ENCODE peak calls at places on chromosomes 5 and 9, in eight cellular contexts. One of them, this sample, is unnamed.

GRCh38 chr5:1003296-1003937 is 5.2 kb upstream of the NKD2 start:
- DNase-seq in tibial artery: peak
- DNase-seq in stimulated activated effector memory CD8-positive, alpha-beta T cell treated with anti-CD3 and anti-CD28 coated beads, Interleukin-12 subunit alpha, Interleukin-12 subunit beta, amount 100 ng/mL, for 72 hours: peak
- DNase-seq in stimulated activated CD8-positive, alpha-beta memory T cell treated with anti-CD3 and anti-CD28 coated beads, Interleukin-15, amount 100 ng/mL, for 4 hours: no peak
- DNase-seq in HuH-7: no peak
- DNase-seq in A549: no peak
- DNase-seq in thyroid gland: peak
- DNase-seq in NCI-H226: peak
- DNase-seq in this sample: peak

GRCh38 chr9:95644377-95644776 is 127.6 kb upstream of the PTCH1 start:
- DNase-seq in tibial artery: no peak
- DNase-seq in stimulated activated effector memory CD8-positive, alpha-beta T cell treated with anti-CD3 and anti-CD28 coated beads, Interleukin-12 subunit alpha, Interleukin-12 subunit beta, amount 100 ng/mL, for 72 hours: no peak
- DNase-seq in stimulated activated CD8-positive, alpha-beta memory T cell treated with anti-CD3 and anti-CD28 coated beads, Interleukin-15, amount 100 ng/mL, for 4 hours: no peak
- DNase-seq in HuH-7: no peak
- DNase-seq in A549: no peak
- DNase-seq in thyroid gland: no peak
- DNase-seq in NCI-H226: peak
- DNase-seq in this sample: no peak

GRCh38 chr9:128420651-128421473 is at the start of gene CERCAM:
- DNase-seq in tibial artery: peak
- DNase-seq in stimulated activated effector memory CD8-positive, alpha-beta T cell treated with anti-CD3 and anti-CD28 coated beads, Interleukin-12 subunit alpha, Interleukin-12 subunit beta, amount 100 ng/mL, for 72 hours: peak
- DNase-seq in stimulated activated CD8-positive, alpha-beta memory T cell treated with anti-CD3 and anti-CD28 coated beads, Interleukin-15, amount 100 ng/mL, for 4 hours: no peak
- DNase-seq in HuH-7: peak
- DNase-seq in A549: peak
- DNase-seq in thyroid gland: peak
- DNase-seq in NCI-H226: peak
- DNase-seq in this sample: peak

GRCh38 chr9:111957856-111958631 is 61.4 kb downstream of the UGCG start:
- DNase-seq in tibial artery: peak
- DNase-seq in stimulated activated effector memory CD8-positive, alpha-beta T cell treated with anti-CD3 and anti-CD28 coated beads, Interleukin-12 subunit alpha, Interleukin-12 subunit beta, amount 100 ng/mL, for 72 hours: peak
- DNase-seq in stimulated activated CD8-positive, alpha-beta memory T cell treated with anti-CD3 and anti-CD28 coated beads, Interleukin-15, amount 100 ng/mL, for 4 hours: no peak
- DNase-seq in HuH-7: no peak
- DNase-seq in A549: no peak
- DNase-seq in thyroid gland: no peak
- DNase-seq in NCI-H226: peak
- DNase-seq in this sample: peak

GRCh38 chr5:88833371-88834107 is 49.4 kb downstream of the MEF2C start:
- DNase-seq in tibial artery: peak
- DNase-seq in stimulated activated effector memory CD8-positive, alpha-beta T cell treated with anti-CD3 and anti-CD28 coated beads, Interleukin-12 subunit alpha, Interleukin-12 subunit beta, amount 100 ng/mL, for 72 hours: no peak
- DNase-seq in stimulated activated CD8-positive, alpha-beta memory T cell treated with anti-CD3 and anti-CD28 coated beads, Interleukin-15, amount 100 ng/mL, for 4 hours: peak
- DNase-seq in HuH-7: no peak
- DNase-seq in A549: no peak
- DNase-seq in thyroid gland: peak
- DNase-seq in NCI-H226: no peak
- DNase-seq in this sample: no peak

GRCh38 chr9:136886610-136887597 is 588 bp downstream of the TRAF2 start:
- DNase-seq in tibial artery: no peak
- DNase-seq in stimulated activated effector memory CD8-positive, alpha-beta T cell treated with anti-CD3 and anti-CD28 coated beads, Interleukin-12 subunit alpha, Interleukin-12 subunit beta, amount 100 ng/mL, for 72 hours: peak
- DNase-seq in stimulated activated CD8-positive, alpha-beta memory T cell treated with anti-CD3 and anti-CD28 coated beads, Interleukin-15, amount 100 ng/mL, for 4 hours: no peak
- DNase-seq in HuH-7: peak
- DNase-seq in A549: peak
- DNase-seq in thyroid gland: no peak
- DNase-seq in NCI-H226: peak
- DNase-seq in this sample: no peak

GRCh38 chr5:4647056-4647455 is 493.1 kb upstream of the ADAMTS16 start:
- DNase-seq in tibial artery: no peak
- DNase-seq in stimulated activated effector memory CD8-positive, alpha-beta T cell treated with anti-CD3 and anti-CD28 coated beads, Interleukin-12 subunit alpha, Interleukin-12 subunit beta, amount 100 ng/mL, for 72 hours: no peak
- DNase-seq in stimulated activated CD8-positive, alpha-beta memory T cell treated with anti-CD3 and anti-CD28 coated beads, Interleukin-15, amount 100 ng/mL, for 4 hours: no peak
- DNase-seq in HuH-7: no peak
- DNase-seq in A549: no peak
- DNase-seq in thyroid gland: no peak
- DNase-seq in NCI-H226: no peak
- DNase-seq in this sample: no peak

GRCh38 chr9:113436753-113437515 is 26.4 kb downstream of the C9orf43 start:
- DNase-seq in tibial artery: no peak
- DNase-seq in stimulated activated effector memory CD8-positive, alpha-beta T cell treated with anti-CD3 and anti-CD28 coated beads, Interleukin-12 subunit alpha, Interleukin-12 subunit beta, amount 100 ng/mL, for 72 hours: no peak
- DNase-seq in stimulated activated CD8-positive, alpha-beta memory T cell treated with anti-CD3 and anti-CD28 coated beads, Interleukin-15, amount 100 ng/mL, for 4 hours: no peak
- DNase-seq in HuH-7: no peak
- DNase-seq in A549: no peak
- DNase-seq in thyroid gland: no peak
- DNase-seq in NCI-H226: no peak
- DNase-seq in this sample: peak

GRCh38 chr9:85900504-85901201 is 40.3 kb upstream of the NAA35 start:
- DNase-seq in tibial artery: no peak
- DNase-seq in stimulated activated effector memory CD8-positive, alpha-beta T cell treated with anti-CD3 and anti-CD28 coated beads, Interleukin-12 subunit alpha, Interleukin-12 subunit beta, amount 100 ng/mL, for 72 hours: peak
- DNase-seq in stimulated activated CD8-positive, alpha-beta memory T cell treated with anti-CD3 and anti-CD28 coated beads, Interleukin-15, amount 100 ng/mL, for 4 hours: peak
- DNase-seq in HuH-7: peak
- DNase-seq in A549: peak
- DNase-seq in thyroid gland: no peak
- DNase-seq in NCI-H226: no peak
- DNase-seq in this sample: no peak

GRCh38 chr5:4295663-4296339 is 700.2 kb downstream of the IRX1 start:
- DNase-seq in tibial artery: no peak
- DNase-seq in stimulated activated effector memory CD8-positive, alpha-beta T cell treated with anti-CD3 and anti-CD28 coated beads, Interleukin-12 subunit alpha, Interleukin-12 subunit beta, amount 100 ng/mL, for 72 hours: no peak
- DNase-seq in stimulated activated CD8-positive, alpha-beta memory T cell treated with anti-CD3 and anti-CD28 coated beads, Interleukin-15, amount 100 ng/mL, for 4 hours: no peak
- DNase-seq in HuH-7: no peak
- DNase-seq in A549: no peak
- DNase-seq in thyroid gland: peak
- DNase-seq in NCI-H226: no peak
- DNase-seq in this sample: no peak

GRCh38 chr5:151699071-151699901 is 12.6 kb upstream of the SPARC start:
- DNase-seq in tibial artery: peak
- DNase-seq in stimulated activated effector memory CD8-positive, alpha-beta T cell treated with anti-CD3 and anti-CD28 coated beads, Interleukin-12 subunit alpha, Interleukin-12 subunit beta, amount 100 ng/mL, for 72 hours: no peak
- DNase-seq in stimulated activated CD8-positive, alpha-beta memory T cell treated with anti-CD3 and anti-CD28 coated beads, Interleukin-15, amount 100 ng/mL, for 4 hours: no peak
- DNase-seq in HuH-7: peak
- DNase-seq in A549: peak
- DNase-seq in thyroid gland: peak
- DNase-seq in NCI-H226: peak
- DNase-seq in this sample: peak

GRCh38 chr9:132804576-132805295 is 73.3 kb downstream of the AK8 start:
- DNase-seq in tibial artery: no peak
- DNase-seq in stimulated activated effector memory CD8-positive, alpha-beta T cell treated with anti-CD3 and anti-CD28 coated beads, Interleukin-12 subunit alpha, Interleukin-12 subunit beta, amount 100 ng/mL, for 72 hours: no peak
- DNase-seq in stimulated activated CD8-positive, alpha-beta memory T cell treated with anti-CD3 and anti-CD28 coated beads, Interleukin-15, amount 100 ng/mL, for 4 hours: no peak
- DNase-seq in HuH-7: no peak
- DNase-seq in A549: no peak
- DNase-seq in thyroid gland: no peak
- DNase-seq in NCI-H226: no peak
- DNase-seq in this sample: no peak

GRCh38 chr5:114010362-114010761 is 351.5 kb upstream of the KCNN2 start:
- DNase-seq in tibial artery: no peak
- DNase-seq in stimulated activated effector memory CD8-positive, alpha-beta T cell treated with anti-CD3 and anti-CD28 coated beads, Interleukin-12 subunit alpha, Interleukin-12 subunit beta, amount 100 ng/mL, for 72 hours: no peak
- DNase-seq in stimulated activated CD8-positive, alpha-beta memory T cell treated with anti-CD3 and anti-CD28 coated beads, Interleukin-15, amount 100 ng/mL, for 4 hours: no peak
- DNase-seq in HuH-7: no peak
- DNase-seq in A549: no peak
- DNase-seq in thyroid gland: no peak
- DNase-seq in NCI-H226: peak
- DNase-seq in this sample: no peak

GRCh38 chr5:55816342-55816741 is 34.8 kb upstream of the IL31RA start:
- DNase-seq in tibial artery: no peak
- DNase-seq in stimulated activated effector memory CD8-positive, alpha-beta T cell treated with anti-CD3 and anti-CD28 coated beads, Interleukin-12 subunit alpha, Interleukin-12 subunit beta, amount 100 ng/mL, for 72 hours: no peak
- DNase-seq in stimulated activated CD8-positive, alpha-beta memory T cell treated with anti-CD3 and anti-CD28 coated beads, Interleukin-15, amount 100 ng/mL, for 4 hours: no peak
- DNase-seq in HuH-7: no peak
- DNase-seq in A549: peak
- DNase-seq in thyroid gland: no peak
- DNase-seq in NCI-H226: peak
- DNase-seq in this sample: no peak

GRCh38 chr5:126234563-126235195 is 188.5 kb upstream of the GRAMD2B start:
- DNase-seq in tibial artery: no peak
- DNase-seq in stimulated activated effector memory CD8-positive, alpha-beta T cell treated with anti-CD3 and anti-CD28 coated beads, Interleukin-12 subunit alpha, Interleukin-12 subunit beta, amount 100 ng/mL, for 72 hours: no peak
- DNase-seq in stimulated activated CD8-positive, alpha-beta memory T cell treated with anti-CD3 and anti-CD28 coated beads, Interleukin-15, amount 100 ng/mL, for 4 hours: no peak
- DNase-seq in HuH-7: peak
- DNase-seq in A549: peak
- DNase-seq in thyroid gland: no peak
- DNase-seq in NCI-H226: peak
- DNase-seq in this sample: peak

GRCh38 chr5:133467325-133467700 is 145.0 kb downstream of the FSTL4 start:
- DNase-seq in tibial artery: no peak
- DNase-seq in stimulated activated effector memory CD8-positive, alpha-beta T cell treated with anti-CD3 and anti-CD28 coated beads, Interleukin-12 subunit alpha, Interleukin-12 subunit beta, amount 100 ng/mL, for 72 hours: no peak
- DNase-seq in stimulated activated CD8-positive, alpha-beta memory T cell treated with anti-CD3 and anti-CD28 coated beads, Interleukin-15, amount 100 ng/mL, for 4 hours: no peak
- DNase-seq in HuH-7: no peak
- DNase-seq in A549: no peak
- DNase-seq in thyroid gland: no peak
- DNase-seq in NCI-H226: no peak
- DNase-seq in this sample: no peak

GRCh38 chr5:175867587-175868347 is 3.6 kb upstream of the CPLX2 start:
- DNase-seq in tibial artery: no peak
- DNase-seq in stimulated activated effector memory CD8-positive, alpha-beta T cell treated with anti-CD3 and anti-CD28 coated beads, Interleukin-12 subunit alpha, Interleukin-12 subunit beta, amount 100 ng/mL, for 72 hours: no peak
- DNase-seq in stimulated activated CD8-positive, alpha-beta memory T cell treated with anti-CD3 and anti-CD28 coated beads, Interleukin-15, amount 100 ng/mL, for 4 hours: no peak
- DNase-seq in HuH-7: peak
- DNase-seq in A549: peak
- DNase-seq in thyroid gland: no peak
- DNase-seq in NCI-H226: peak
- DNase-seq in this sample: no peak

GRCh38 chr5:151094861-151095260 is 14.0 kb upstream of the TNIP1 start:
- DNase-seq in tibial artery: no peak
- DNase-seq in stimulated activated effector memory CD8-positive, alpha-beta T cell treated with anti-CD3 and anti-CD28 coated beads, Interleukin-12 subunit alpha, Interleukin-12 subunit beta, amount 100 ng/mL, for 72 hours: no peak
- DNase-seq in stimulated activated CD8-positive, alpha-beta memory T cell treated with anti-CD3 and anti-CD28 coated beads, Interleukin-15, amount 100 ng/mL, for 4 hours: no peak
- DNase-seq in HuH-7: no peak
- DNase-seq in A549: no peak
- DNase-seq in thyroid gland: no peak
- DNase-seq in NCI-H226: no peak
- DNase-seq in this sample: peak

GRCh38 chr9:133347515-133347984 is 381 bp downstream of the MED22 start:
- DNase-seq in tibial artery: peak
- DNase-seq in stimulated activated effector memory CD8-positive, alpha-beta T cell treated with anti-CD3 and anti-CD28 coated beads, Interleukin-12 subunit alpha, Interleukin-12 subunit beta, amount 100 ng/mL, for 72 hours: peak
- DNase-seq in stimulated activated CD8-positive, alpha-beta memory T cell treated with anti-CD3 and anti-CD28 coated beads, Interleukin-15, amount 100 ng/mL, for 4 hours: no peak
- DNase-seq in HuH-7: no peak
- DNase-seq in A549: no peak
- DNase-seq in thyroid gland: peak
- DNase-seq in NCI-H226: no peak
- DNase-seq in this sample: peak

GRCh38 chr5:32017638-32018429 is 156.3 kb downstream of the GOLPH3 start:
- DNase-seq in tibial artery: no peak
- DNase-seq in stimulated activated effector memory CD8-positive, alpha-beta T cell treated with anti-CD3 and anti-CD28 coated beads, Interleukin-12 subunit alpha, Interleukin-12 subunit beta, amount 100 ng/mL, for 72 hours: no peak
- DNase-seq in stimulated activated CD8-positive, alpha-beta memory T cell treated with anti-CD3 and anti-CD28 coated beads, Interleukin-15, amount 100 ng/mL, for 4 hours: no peak
- DNase-seq in HuH-7: no peak
- DNase-seq in A549: no peak
- DNase-seq in thyroid gland: peak
- DNase-seq in NCI-H226: no peak
- DNase-seq in this sample: no peak

This sample was measured in trophoblast cell.